ENCODE peak calls at places on chromosomes 4 and X, in five cellular contexts. Y is tibial nerve; Z is Peyer's patch; S is psoas muscle; H is CD8-positive, alpha-beta T cell. A is an unnamed sample. For H3K27me3, the result is how much of the 10 kb centered on the place peaks cover.

GRCh38 chr4:32129967-32130366 is 1409.8 kb downstream of the PCDH7 start:
- DNase-seq in Y (no peak), Z (no peak), S (no peak), H (no peak), A (no peak)

GRCh38 chr4:1868293-1868692 is 2.9 kb upstream of the NSD2 start:
- DNase-seq in Y (no peak), Z (no peak), S (peak), H (no peak), A (no peak)

GRCh38 chr4:112330921-112331320 is 33.8 kb downstream of the ALPK1 start:
- DNase-seq in Y (no peak), Z (no peak), S (no peak), H (no peak), A (no peak)

GRCh38 chr4:99816611-99817309 is at the start of gene DAPP1:
- DNase-seq in Y (peak), Z (peak), S (no peak), H (peak), A (peak)

GRCh38 chrX:66030505-66031317 is 9.2 kb downstream of the VSIG4 start:
- DNase-seq in Y (no peak), Z (no peak), S (no peak), H (no peak), A (no peak)

GRCh38 chr4:11483076-11483475 is 54.4 kb upstream of the HS3ST1 start:
- DNase-seq in Y (no peak), Z (no peak), S (no peak), H (no peak), A (no peak)

GRCh38 chr4:158122501-158122900 is 50.3 kb downstream of the GASK1B start:
- DNase-seq in Y (no peak), Z (no peak), S (no peak), H (no peak), A (no peak)

GRCh38 chr4:37383579-37384229 is 139.2 kb downstream of the NWD2 start:
- DNase-seq in Y (peak), Z (no peak), S (no peak), H (no peak), A (peak)

GRCh38 chr4:166128452-166128851 is 255.4 kb downstream of the TLL1 start:
- DNase-seq in Y (no peak), Z (no peak), S (no peak), H (no peak), A (no peak)

GRCh38 chr4:129362685-129363274 is 266.8 kb downstream of the C4orf33 start:
- DNase-seq in Y (peak), Z (no peak), S (no peak), H (no peak), A (peak)

GRCh38 chrX:24100713-24101112 is 46.0 kb downstream of the EIF2S3 start:
- DNase-seq in Y (no peak), Z (no peak), S (no peak), H (no peak), A (no peak)

GRCh38 chr4:183369073-183369472 is 46.8 kb upstream of the CLDN24 start:
- DNase-seq in Y (no peak), Z (no peak), S (no peak), H (no peak), A (no peak)

GRCh38 chr4:24855741-24856140 is 57.1 kb downstream of the CCDC149 start:
- DNase-seq in Y (no peak), Z (no peak), S (no peak), H (no peak), A (no peak)

GRCh38 chrX:130084651-130085237 is 25.6 kb downstream of the ELF4 start:
- DNase-seq in Y (no peak), Z (peak), S (peak), H (no peak), A (no peak)

GRCh38 chr4:90597927-90598326 is 470.7 kb downstream of the CCSER1 start:
- DNase-seq in Y (no peak), Z (no peak), S (no peak), H (no peak), A (no peak)

GRCh38 chr4:8939160-8939855 is 67.7 kb upstream of the HMX1 start:
- DNase-seq in Y (no peak), Z (no peak), S (no peak), H (no peak), A (no peak)

GRCh38 chr4:120452006-120452405 is 385.4 kb upstream of the MAD2L1 start:
- DNase-seq in Y (no peak), Z (no peak), S (no peak), H (no peak), A (no peak)

GRCh38 chrX:78123190-78123589 is 16.3 kb downstream of the TAF9B start:
- DNase-seq in Y (no peak), Z (no peak), S (no peak), H (no peak), A (no peak)

GRCh38 chrX:121876316-121876715 is 828.9 kb downstream of the GLUD2 start:
- DNase-seq in Y (no peak), Z (no peak), S (no peak), H (no peak), A (no peak)

GRCh38 chrX:112043997-112044396 is 38.6 kb downstream of the TRPC5 start:
- DNase-seq in Y (no peak), Z (no peak), S (no peak), H (no peak), A (no peak)

GRCh38 chrX:129496625-129497024 is 26.7 kb downstream of the SMARCA1 start:
- DNase-seq in Y (no peak), Z (no peak), S (no peak), H (no peak), A (no peak)

GRCh38 chr4:3168029-3168428 is 80.9 kb upstream of the MSANTD1 start:
- DNase-seq in Y (no peak), Z (no peak), S (no peak), H (no peak), A (no peak)

GRCh38 chrX:9923357-9923756 is 43.8 kb upstream of the CLDN34 start:
- DNase-seq in Y (no peak), Z (no peak), S (no peak), H (no peak), A (no peak)

GRCh38 chr4:134174271-134174670 is 27.3 kb downstream of the PABPC4L start:
- DNase-seq in Y (no peak), Z (no peak), S (no peak), H (no peak), A (no peak)

GRCh38 chrX:20080277-20080676 is 36.4 kb downstream of the MAP7D2 start:
- DNase-seq in Y (no peak), Z (no peak), S (no peak), H (no peak), A (no peak)

GRCh38 chr4:108166441-108167315 is 2.1 kb downstream of the LEF1 start:
- DNase-seq in Y (no peak), Z (no peak), S (no peak), H (peak), A (peak)

GRCh38 chr4:139774759-139775487 is 109.3 kb downstream of the MGST2 start:
- DNase-seq in Y (no peak), Z (no peak), S (no peak), H (no peak), A (no peak)

GRCh38 chr4:139770361-139770760 is 104.7 kb downstream of the MGST2 start:
- DNase-seq in Y (peak), Z (no peak), S (peak), H (no peak), A (no peak)

GRCh38 chr4:139776235-139776634 is 110.6 kb downstream of the MGST2 start:
- DNase-seq in Y (no peak), Z (no peak), S (no peak), H (no peak), A (no peak)

GRCh38 chr4:139777757-139778156 is 112.1 kb downstream of the MGST2 start:
- DNase-seq in Y (no peak), Z (no peak), S (peak), H (no peak), A (no peak)

DNA sequence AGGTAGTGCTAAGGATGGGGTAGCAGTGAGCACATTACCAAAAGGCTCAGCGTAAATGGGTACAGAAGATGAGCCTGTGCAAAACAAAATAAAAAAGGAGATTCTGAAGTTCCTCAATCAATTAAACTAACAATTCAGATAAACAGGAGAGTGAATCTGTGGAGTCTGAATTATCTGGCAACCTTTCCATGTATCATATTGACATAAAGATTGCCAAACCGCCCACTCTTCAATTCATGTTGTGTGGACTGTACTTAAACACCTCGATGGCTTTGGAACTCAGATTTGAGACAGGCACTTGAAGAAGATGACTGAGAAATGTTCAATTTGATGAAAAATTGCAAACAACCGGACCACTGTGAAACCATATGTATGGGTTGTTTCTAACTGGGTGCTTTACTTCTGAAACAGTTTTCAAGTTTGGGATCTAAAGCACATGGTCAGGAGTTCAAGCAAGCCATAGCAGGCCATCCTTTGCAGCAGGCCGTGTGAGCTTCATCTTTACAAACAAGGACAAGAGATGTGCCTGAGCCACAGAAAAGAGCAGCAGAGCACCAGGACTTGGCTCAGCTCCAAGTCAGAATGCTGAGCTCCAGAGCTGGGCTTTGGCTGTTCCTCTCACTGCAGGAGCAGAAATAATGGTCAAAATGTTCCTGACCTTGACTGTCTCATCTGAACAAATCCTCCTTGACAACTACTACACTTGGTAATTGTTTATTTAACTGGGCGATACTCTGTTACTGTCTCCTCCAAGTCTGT is 108.1 kb downstream of the MGST2 start:
- DNase-seq in Y (no peak), Z (no peak), S (no peak), H (no peak), A (no peak)
- H3K27ac ChIP-seq in Y (no peak), Z (no peak), S (no peak), H (no peak), A (no peak)

GRCh38 chrX:104567506-104567905 is 1.5 kb downstream of the IL1RAPL2 start:
- DNase-seq in Y (no peak), Z (no peak), S (no peak), H (no peak), A (no peak)
- H3K27me3 ChIP-seq in Y (under half), Z (under half), S (under half), H (under half), A (under half)

GRCh38 chr4:87423313-87424031 is 1.1 kb downstream of the NUDT9 start:
- DNase-seq in Y (no peak), Z (no peak), S (no peak), H (no peak), A (no peak)
- H3K27ac ChIP-seq in Y (peak), Z (peak), S (peak), H (no peak), A (peak)

GRCh38 chrX:107496786-107497185 is 47.3 kb downstream of the FRMPD3 start:
- DNase-seq in Y (no peak), Z (no peak), S (no peak), H (no peak), A (no peak)
- H3K27me3 ChIP-seq in Y (under half), Z (under half), S (under half), H (under half), A (under half)

DNA sequence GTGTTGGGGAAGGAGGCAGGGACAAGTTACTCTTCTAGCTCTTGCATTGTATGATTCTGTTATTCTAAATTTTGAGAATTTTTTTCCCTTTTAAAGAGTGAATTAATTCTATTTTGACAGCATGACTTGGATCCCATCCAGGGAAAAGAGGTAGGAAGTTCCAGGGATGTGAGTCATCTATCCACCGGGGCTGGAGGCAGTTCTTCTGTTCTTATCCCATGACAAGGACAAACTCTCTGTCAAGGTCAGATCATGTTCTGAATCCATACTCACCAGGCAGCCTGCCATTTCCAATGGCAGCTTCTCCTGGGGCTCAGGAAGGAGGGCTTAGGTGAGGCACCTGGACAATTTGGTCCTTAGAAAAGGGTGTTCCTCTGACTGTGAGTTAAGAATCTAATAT is 132.0 kb upstream of the MED14 start:
- DNase-seq in Y (no peak), Z (no peak), S (no peak), H (no peak), A (no peak)
- H3K27ac ChIP-seq in Y (no peak), Z (no peak), S (peak), H (no peak), A (no peak)

A was measured in naive thymus-derived CD4-positive, alpha-beta T cell.